ENCODE peak calls at places on chromosomes 6 and 20, in four cellular contexts. G is mammary epithelial cell, L is adipocyte, P is choroid plexus epithelial cell. F is an unnamed sample.

GRCh38 chr6:169589699-169590257 is 112.1 kb downstream of the WDR27 start:
- DNase-seq in G (peak; percentile 80), L (no peak), P (peak; percentile 67), F (no peak)

GRCh38 chr6:107744927-107745326 is 79.2 kb downstream of the SCML4 start:
- DNase-seq in L (no peak), P (no peak), G (no peak), F (no peak)

GRCh38 chr6:16704706-16705402 is 56.4 kb downstream of the ATXN1 start:
- DNase-seq in L (no peak), P (peak; percentile 65), G (peak; percentile 66), F (peak; percentile 43)

GRCh38 chr6:15264902-15265761 is 19.3 kb downstream of the JARID2 start:
- DNase-seq in G (no peak), P (peak; percentile 72), L (no peak), F (peak; percentile 77)

GRCh38 chr6:141963543-141964295 is 169.0 kb upstream of the GJE1 start:
- DNase-seq in G (no peak), L (no peak), P (peak; percentile 23), F (peak; percentile 21)

GRCh38 chr6:98831057-98832031 is 3.0 kb upstream of the POU3F2 start:
- DNase-seq in P (no peak), L (no peak), G (no peak), F (no peak)

GRCh38 chr6:140480852-140481251 is 1106.4 kb upstream of the CITED2 start:
- DNase-seq in G (no peak), L (peak; percentile 36), P (peak; percentile 56), F (peak; percentile 58)

GRCh38 chr6:124994648-124995047 is 32.4 kb downstream of the RNF217 start:
- DNase-seq in L (no peak), P (no peak), G (no peak), F (no peak)

GRCh38 chr6:160742090-160742489 is 40.0 kb downstream of the PLG start:
- DNase-seq in P (no peak), L (no peak), G (no peak), F (no peak)

GRCh38 chr20:21808863-21809664 is 103.6 kb downstream of the PAX1 start:
- DNase-seq in G (no peak), L (no peak), P (no peak), F (no peak)

GRCh38 chr20:47606414-47607207 is 104.9 kb downstream of the NCOA3 start:
- DNase-seq in P (no peak), G (no peak), L (no peak), F (no peak)

DNA sequence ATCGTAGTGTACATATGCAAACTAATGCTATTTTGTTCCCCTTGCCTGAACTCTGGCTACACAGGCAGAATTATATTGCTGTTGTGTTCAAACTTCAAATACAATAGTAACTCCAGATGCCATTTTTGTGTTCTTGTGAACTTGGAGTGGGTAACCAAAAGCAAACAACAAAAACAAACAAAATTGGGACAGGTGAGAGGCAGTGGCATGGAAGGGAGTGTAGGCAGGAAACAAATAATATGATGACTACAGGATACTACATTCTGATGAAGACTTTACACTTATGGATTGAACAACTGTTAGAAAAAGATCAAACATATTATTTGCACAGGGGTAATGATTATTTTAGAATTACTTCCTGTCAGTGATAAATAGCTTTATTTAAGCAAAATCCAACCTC is 307.3 kb upstream of the FLRT3 start:
- DNase-seq in P (no peak), L (no peak), G (no peak), F (no peak)
- H3K4me3 ChIP-seq in P (no peak overlapping the region), L (no peak overlapping the region), G (no peak overlapping the region), F (no peak overlapping the region)

DNA sequence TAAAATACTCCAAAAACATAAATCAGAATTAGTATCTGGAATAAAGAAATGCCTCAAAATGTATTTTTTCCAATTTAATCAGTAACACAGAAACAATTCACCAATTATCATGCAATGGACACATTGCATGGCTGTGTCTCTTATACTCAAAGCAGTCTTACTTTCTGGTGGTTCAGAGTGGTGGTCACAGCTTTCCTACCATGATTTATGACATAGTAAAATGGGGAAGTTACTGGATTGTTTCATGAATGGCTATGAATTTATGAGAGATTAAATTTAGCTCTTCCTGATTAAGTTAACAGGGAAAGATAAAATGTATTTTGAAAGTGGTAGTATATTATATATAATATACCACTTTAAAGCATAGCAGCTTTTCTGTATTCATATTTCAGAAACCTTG is 331.5 kb upstream of the MAP3K7 start:
- DNase-seq in G (no peak), P (no peak), L (no peak), F (no peak)
- H3K4me3 ChIP-seq in G (no peak overlapping the region), P (no peak overlapping the region), L (no peak overlapping the region), F (no peak overlapping the region)

GRCh38 chr20:62808211-62808865 is 3.7 kb downstream of the OGFR start:
- DNase-seq in G (no peak), P (peak; percentile 54), L (peak; percentile 85), F (no peak)

GRCh38 chr20:62806383-62807050 is 1.9 kb downstream of the OGFR start:
- DNase-seq in L (no peak), G (no peak), P (no peak), F (no peak)

GRCh38 chr20:62809530-62810428 is 5.1 kb downstream of the OGFR start:
- DNase-seq in L (no peak), G (no peak), P (no peak), F (no peak)

GRCh38 chr20:62805711-62806382 is 1.2 kb downstream of the OGFR start:
- DNase-seq in L (peak; percentile 24), G (no peak), P (no peak), F (no peak)

GRCh38 chr20:62807444-62808210 is 3.0 kb downstream of the OGFR start:
- DNase-seq in G (no peak), P (no peak), L (no peak), F (no peak)
- H3K4me3 ChIP-seq in G (no peak overlapping the region), P (no peak overlapping the region), L (no peak overlapping the region), F (no peak overlapping the region)

DNA sequence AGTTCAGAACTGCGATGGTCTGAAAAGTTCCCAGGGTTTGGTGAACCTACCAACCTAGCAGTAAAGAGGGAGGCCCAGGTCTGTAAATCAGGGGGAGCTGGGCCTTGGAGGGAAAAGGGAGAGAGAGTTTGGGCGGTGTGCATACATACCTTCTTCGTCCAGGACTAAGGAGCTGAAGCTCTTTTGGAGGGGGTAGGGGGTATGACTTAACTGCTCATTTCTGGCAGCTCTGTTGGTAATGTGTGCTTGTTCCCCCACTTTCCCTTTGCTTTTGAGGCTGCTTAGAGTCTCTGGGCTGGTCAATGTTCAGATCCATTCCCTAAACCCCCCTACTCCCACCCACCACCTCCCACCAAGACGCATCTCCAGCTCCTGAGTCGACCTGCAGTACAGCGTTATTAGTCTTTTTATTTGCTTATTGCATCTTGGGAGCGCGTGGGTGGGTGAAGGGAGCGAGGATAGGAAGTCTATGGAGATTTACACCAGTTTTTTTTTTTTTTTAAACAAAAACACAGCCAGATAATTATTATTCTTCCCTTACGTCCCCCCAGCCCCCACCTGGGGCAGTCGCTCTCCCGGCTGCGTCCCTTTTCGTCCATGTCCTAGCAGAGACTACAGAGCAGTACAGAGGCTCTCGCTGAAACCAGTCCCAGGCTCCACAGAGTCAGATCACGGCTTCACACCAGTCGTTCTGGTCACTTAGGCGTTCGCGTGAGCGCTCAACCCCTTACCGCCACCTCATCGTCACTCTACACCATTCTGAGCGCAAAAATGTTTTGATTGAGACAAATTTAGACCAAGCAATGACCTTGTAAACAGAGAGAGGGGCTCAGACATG is 894 bp upstream of the PRRT1 start:
- DNase-seq in L (peak; percentile 69), P (peak; percentile 43), G (peak; percentile 4), F (no peak)
- H3K4me3 ChIP-seq in L (peak overlapping the region; percentile 90), P (peak overlapping the region; percentile 96), G (peak overlapping the region; percentile 78), F (peak overlapping the region; percentile 78)

GRCh38 chr20:63496404-63497120 is 2.3 kb downstream of the EEF1A2 start:
- DNase-seq in L (no peak), G (no peak), P (no peak), F (no peak)
- H3K4me3 ChIP-seq in L (peak overlapping the region; percentile 36), G (no peak overlapping the region), P (peak overlapping the region; percentile 30), F (peak overlapping the region; percentile 15)

GRCh38 chr6:13760948-13761347 is 49.3 kb upstream of the RANBP9 start:
- DNase-seq in G (peak; percentile 32), L (peak; percentile 93), P (no peak), F (peak; percentile 77)
- H3K4me3 ChIP-seq in G (no peak overlapping the region), L (peak overlapping the region; percentile 66), P (no peak overlapping the region), F (no peak overlapping the region)

GRCh38 chr20:36504295-36504694 is 37.0 kb upstream of the MYL9 start:
- DNase-seq in L (no peak), P (no peak), G (no peak), F (no peak)
- H3K4me3 ChIP-seq in L (no peak overlapping the region), P (no peak overlapping the region), G (no peak overlapping the region), F (no peak overlapping the region)

GRCh38 chr6:28553986-28554881 is 28.6 kb downstream of the GPX5 start:
- DNase-seq in P (no peak), G (no peak), L (no peak), F (no peak)
- H3K4me3 ChIP-seq in P (no peak overlapping the region), G (peak overlapping the region; percentile 27), L (no peak overlapping the region), F (no peak overlapping the region)

F was measured in skeletal muscle cell.